ENCODE peak calls at places on chromosomes 7 and 10, in eight cellular contexts. E is H4, N is endothelial cell, R is lung, J is hippocampal formation, T is NCI-H69, A is posterior cingulate gyrus, X is G401. B is an unnamed sample.
A peak's percentile ranks its signal among the peaks of the same experiment; 100 is the strongest.

GRCh38 chr7:3164363-3164762 is 120.7 kb upstream of the CARD11 start:
- DNase-seq in E (no peak), N (no peak), R (no peak), J (no peak), T (peak; percentile 81), A (no peak), X (no peak), B (no peak)

GRCh38 chr7:43138710-43139601 is 26.5 kb downstream of the HECW1 start:
- DNase-seq in E (no peak), N (no peak), R (no peak), J (no peak), T (no peak), A (no peak), X (no peak), B (peak; percentile 94)

GRCh38 chr7:26855421-26855820 is 9.0 kb downstream of the SKAP2 start:
- DNase-seq in E (no peak), N (no peak), R (no peak), J (no peak), T (peak; percentile 70), A (no peak), X (no peak), B (no peak)

GRCh38 chr7:134547738-134548054 is 1.2 kb upstream of the AKR1B15 start:
- DNase-seq in E (peak; percentile 68), N (peak; percentile 62), R (no peak), J (no peak), T (no peak), A (no peak), X (no peak), B (peak; percentile 32)

GRCh38 chr10:43194861-43195260 is 56.6 kb downstream of the CSGALNACT2 start:
- DNase-seq in E (no peak), N (no peak), R (no peak), J (no peak), T (no peak), A (peak; percentile 69), X (no peak), B (no peak)

GRCh38 chr10:15223174-15223573 is 54.7 kb upstream of the NMT2 start:
- DNase-seq in E (no peak), N (no peak), R (no peak), J (no peak), T (no peak), A (no peak), X (no peak), B (peak; percentile 79)

GRCh38 chr7:65953890-65954289 is 28.1 kb downstream of the GUSB start:
- DNase-seq in E (no peak), N (no peak), R (no peak), J (no peak), T (no peak), A (no peak), X (no peak), B (no peak)

GRCh38 chr10:132036153-132036886 is 29.4 kb upstream of the JAKMIP3 start:
- DNase-seq in E (no peak), N (peak; percentile 31), R (no peak), J (peak; percentile 21), T (peak; percentile 34), A (peak; percentile 91), X (peak; percentile 46), B (no peak)

GRCh38 chr10:74827694-74828093 is 1.3 kb downstream of the KAT6B start:
- DNase-seq in E (no peak), N (no peak), R (no peak), J (no peak), T (no peak), A (no peak), X (no peak), B (no peak)

GRCh38 chr7:95772771-95773581 is 622 bp downstream of the DYNC1I1 start:
- DNase-seq in E (no peak), N (peak; percentile 6), R (no peak), J (no peak), T (peak; percentile 85), A (peak; percentile 81), X (peak; percentile 96), B (no peak)

GRCh38 chr10:76257816-76258215 is 826.4 kb downstream of the LRMDA start:
- DNase-seq in E (no peak), N (no peak), R (no peak), J (no peak), T (no peak), A (no peak), X (no peak), B (no peak)

GRCh38 chr10:77060913-77061312 is 576.7 kb downstream of the KCNMA1 start:
- DNase-seq in E (no peak), N (no peak), R (no peak), J (no peak), T (no peak), A (no peak), X (no peak), B (no peak)

GRCh38 chr10:93294004-93294403 is 188.1 kb downstream of the MYOF start:
- DNase-seq in E (no peak), N (no peak), R (no peak), J (no peak), T (no peak), A (no peak), X (no peak), B (no peak)

GRCh38 chr10:53022663-53023088 is 250.1 kb upstream of the MBL2 start:
- DNase-seq in E (no peak), N (no peak), R (no peak), J (no peak), T (no peak), A (no peak), X (no peak), B (no peak)

GRCh38 chr10:36202861-36203260 is 560.8 kb upstream of the FZD8 start:
- DNase-seq in E (no peak), N (no peak), R (no peak), J (no peak), T (no peak), A (no peak), X (no peak), B (no peak)

GRCh38 chr10:96720422-96721206 is at the start of gene PIK3AP1:
- DNase-seq in E (no peak), N (peak; percentile 47), R (peak; percentile 52), J (no peak), T (peak; percentile 92), A (peak; percentile 83), X (peak; percentile 10), B (no peak)

GRCh38 chr10:38025283-38025682 is 14.8 kb downstream of the ZNF33A start:
- DNase-seq in E (no peak), N (no peak), R (no peak), J (no peak), T (no peak), A (no peak), X (no peak), B (no peak)

GRCh38 chr10:102121739-102122372 is 1.7 kb upstream of the LDB1 start:
- DNase-seq in E (no peak), N (peak; percentile 59), R (no peak), J (no peak), T (peak; percentile 3), A (peak; percentile 65), X (peak; percentile 62), B (no peak)

GRCh38 chr10:125141860-125142484 is 18.4 kb downstream of the CTBP2 start:
- DNase-seq in E (no peak), N (no peak), R (no peak), J (no peak), T (no peak), A (no peak), X (peak; percentile 69), B (no peak)